ENCODE peak calls at places on chromosomes 12 and 14, in ten cellular contexts. Z, W, E, R, Y, L, P, D, F and B are unnamed samples.

GRCh38 chr12:49548822-49549648 is 10.2 kb downstream of the KCNH3 start:
- DNase-seq in W (no peak), P (no peak), F (no peak), R (peak; percentile 34), Z (peak; percentile 39), Y (peak; percentile 38), D (no peak), E (no peak), L (peak; percentile 17), B (no peak)

GRCh38 chr14:95126906-95127530 is 30.3 kb downstream of the DICER1 start:
- DNase-seq in Z (no peak), R (no peak), F (no peak), E (no peak), W (no peak), L (no peak), D (no peak), P (no peak), Y (no peak), B (no peak)

GRCh38 chr14:84390010-84390409 is 1139.9 kb upstream of the FLRT2 start:
- DNase-seq in L (no peak), Z (no peak), F (no peak), R (no peak), D (no peak), Y (no peak), P (no peak), W (no peak), E (no peak), B (no peak)

GRCh38 chr14:21063479-21063878 is 5.9 kb downstream of the RNASE8 start:
- DNase-seq in P (no peak), F (no peak), D (no peak), E (no peak), L (peak; percentile 4), R (no peak), Y (no peak), W (no peak), Z (no peak), B (no peak)

GRCh38 chr14:89283327-89284060 is 133.5 kb downstream of the FOXN3 start:
- DNase-seq in D (no peak), P (no peak), L (no peak), R (no peak), F (no peak), Z (no peak), W (no peak), E (no peak), Y (no peak), B (no peak)

GRCh38 chr14:50795909-50796308 is 35.1 kb downstream of the NIN start:
- DNase-seq in P (no peak), D (no peak), E (no peak), F (no peak), R (no peak), L (no peak), Z (no peak), W (no peak), Y (no peak), B (no peak)

GRCh38 chr14:95426116-95426475 is 90.4 kb downstream of the SYNE3 start:
- DNase-seq in W (no peak), F (no peak), E (no peak), D (no peak), Z (no peak), P (no peak), Y (no peak), R (no peak), L (no peak), B (no peak)

GRCh38 chr12:110694330-110694891 is 5.5 kb upstream of the HVCN1 start:
- DNase-seq in F (no peak), P (peak; percentile 70), L (peak; percentile 39), R (peak; percentile 37), Y (peak; percentile 78), D (no peak), Z (no peak), W (no peak), E (no peak), B (peak; percentile 84)

GRCh38 chr12:100959481-100959880 is 164.9 kb downstream of the ANO4 start:
- DNase-seq in F (no peak), P (no peak), Z (no peak), Y (no peak), W (no peak), R (peak; percentile 7), E (no peak), L (no peak), D (no peak), B (no peak)

GRCh38 chr12:132618683-132619043 is at the start of gene P2RX2:
- DNase-seq in Z (no peak), L (no peak), Y (peak; percentile 63), F (no peak), W (no peak), R (no peak), E (no peak), D (no peak), P (no peak), B (no peak)

GRCh38 chr12:82942521-82942920 is 255.8 kb downstream of the TMTC2 start:
- DNase-seq in R (no peak), E (no peak), D (no peak), P (no peak), F (no peak), L (no peak), W (no peak), Y (no peak), Z (no peak), B (no peak)

GRCh38 chr12:106214576-106214975 is 33.2 kb downstream of the CKAP4 start:
- DNase-seq in D (no peak), Z (no peak), W (no peak), E (no peak), P (no peak), F (no peak), R (no peak), Y (no peak), L (no peak), B (no peak)

GRCh38 chr12:50901685-50902113 is 50.6 kb upstream of the HIGD1C start:
- DNase-seq in Y (no peak), F (no peak), W (no peak), L (no peak), P (no peak), R (peak; percentile 83), Z (no peak), E (no peak), D (no peak), B (peak; percentile 2)

DNA sequence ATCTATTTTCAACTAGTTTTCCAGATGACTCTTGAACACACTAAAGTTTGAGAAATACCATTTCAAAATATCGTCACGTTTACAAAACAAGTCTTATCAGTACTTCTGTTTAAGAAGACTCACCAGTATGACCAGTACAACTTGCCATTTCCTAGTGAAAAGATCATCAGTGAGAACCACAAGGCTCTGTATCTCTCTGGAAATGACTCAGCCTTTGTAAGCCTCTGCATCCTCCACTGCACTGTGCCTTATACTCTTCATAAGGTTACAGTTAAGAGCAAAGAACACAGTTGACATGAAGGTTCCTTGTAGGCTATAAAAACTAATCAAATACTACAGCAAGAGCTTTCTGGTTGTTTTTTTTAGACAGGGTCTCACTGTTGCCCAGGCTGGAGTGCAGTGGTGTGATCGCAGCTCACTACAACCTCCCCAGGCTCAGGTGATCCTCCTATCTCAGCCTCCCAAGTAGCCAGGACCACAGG is 5.7 kb upstream of the VTI1B start:
- DNase-seq in Y (no peak), D (peak; percentile 90), F (no peak), Z (no peak), W (no peak), P (no peak), L (no peak), E (no peak), R (peak; percentile 81), B (no peak)
- TF ChIP-seq EP300 in Y (no peak), D (peak; percentile 54), F (no peak), Z (no peak), W (no peak), P (no peak), L (no peak), E (no peak), R (peak; percentile 88), B (no peak)

GRCh38 chr12:53122961-53123468 is 19.7 kb downstream of the SOAT2 start:
- DNase-seq in F (no peak), D (no peak), P (no peak), E (no peak), W (no peak), Z (no peak), L (no peak), R (no peak), Y (peak; percentile 62), B (no peak)
- TF ChIP-seq POLR2AphosphoS5 in F (no peak), D (no peak), P (no peak), E (no peak), W (no peak), Z (no peak), L (no peak), R (no peak), Y (no peak), B (no peak)

GRCh38 chr14:92471919-92472318 is 41.7 kb upstream of the RIN3 start:
- DNase-seq in E (peak; percentile 73), Y (no peak), F (peak; percentile 47), L (peak; percentile 15), D (no peak), W (no peak), Z (no peak), P (no peak), R (no peak), B (no peak)

GRCh38 chr14:92472860-92473259 is 40.7 kb upstream of the RIN3 start:
- DNase-seq in E (no peak), Z (no peak), F (no peak), Y (no peak), R (no peak), P (no peak), D (no peak), W (no peak), L (peak; percentile 6), B (peak; percentile 60)

GRCh38 chr14:92470215-92470614 is 43.4 kb upstream of the RIN3 start:
- DNase-seq in Z (no peak), E (no peak), D (no peak), R (no peak), Y (no peak), L (no peak), P (no peak), F (no peak), W (no peak), B (no peak)

GRCh38 chr14:92466068-92466458 is 47.5 kb upstream of the RIN3 start:
- DNase-seq in F (no peak), P (no peak), R (no peak), Z (no peak), D (no peak), L (no peak), Y (no peak), W (no peak), E (no peak), B (no peak)

DNA sequence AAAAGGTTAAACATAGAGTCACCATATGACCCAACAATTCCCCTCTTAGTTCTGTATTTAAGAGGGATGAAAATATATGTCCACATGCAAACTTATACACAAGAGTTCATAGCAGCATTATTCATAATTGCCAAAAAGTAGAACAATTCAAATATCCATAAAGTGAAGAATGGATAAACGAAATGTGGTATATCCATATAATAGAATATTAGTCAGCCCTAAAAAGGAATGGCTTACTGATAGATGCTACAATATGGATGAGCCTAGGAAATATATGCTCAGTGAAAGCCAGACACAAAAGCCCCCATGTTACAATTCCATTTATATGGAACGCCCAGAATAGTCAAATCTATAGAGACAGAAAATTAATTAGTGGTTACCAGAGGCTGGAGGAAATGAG is 44.1 kb upstream of the RIN3 start:
- DNase-seq in D (no peak), P (no peak), E (no peak), W (no peak), R (no peak), L (no peak), F (no peak), Z (no peak), Y (no peak), B (no peak)
- TF ChIP-seq EP300 in D (no peak), P (no peak), E (no peak), W (no peak), R (no peak), L (no peak), F (no peak), Z (no peak), Y (no peak), B (no peak)

GRCh38 chr12:119932921-119933320 is 55.8 kb upstream of the CIT start:
- DNase-seq in W (no peak), D (no peak), L (no peak), E (no peak), R (no peak), P (no peak), Z (no peak), F (no peak), Y (no peak), B (no peak)
- TF ChIP-seq POLR2AphosphoS5 in W (no peak), D (no peak), L (no peak), E (no peak), R (no peak), P (no peak), Z (no peak), F (no peak), Y (no peak), B (no peak)